ENCODE peak calls at places on chromosomes 11 and 22, in nine cellular contexts. One of them, this sample, is unnamed.

GRCh38 chr11:120137187-120137610 is 714 bp downstream of the TRIM29 start:
- DNase-seq in uterus: peak
- DNase-seq in NCI-H2171 treated with DMSO at 0.1 percent for 48 hours: no peak
- DNase-seq in activated CD4-positive, CD25-positive, alpha-beta regulatory T cell treated with anti-CD3 and anti-CD28 coated beads, Interleukin-2, amount 50 U/mL, for 72 hours: no peak
- DNase-seq in stimulated activated CD4-positive, alpha-beta T cell treated with anti-CD3 and anti-CD28 coated beads, Interleukin-2, amount 100 ng/mL, for 48 hours: no peak
- DNase-seq in iris pigment epithelial cell: no peak
- DNase-seq in activated effector memory CD4-positive, alpha-beta T cell treated with anti-CD3 and anti-CD28 coated beads, Interleukin-2, amount 50 U/mL, for 16 hours: peak
- DNase-seq in renal cortical epithelial cell: no peak
- DNase-seq in T-helper 22 cell: no peak
- DNase-seq in this sample: no peak

GRCh38 chr22:49349841-49350381 is 477.8 kb downstream of the BRD1 start:
- DNase-seq in uterus: peak
- DNase-seq in NCI-H2171 treated with DMSO at 0.1 percent for 48 hours: no peak
- DNase-seq in activated CD4-positive, CD25-positive, alpha-beta regulatory T cell treated with anti-CD3 and anti-CD28 coated beads, Interleukin-2, amount 50 U/mL, for 72 hours: no peak
- DNase-seq in stimulated activated CD4-positive, alpha-beta T cell treated with anti-CD3 and anti-CD28 coated beads, Interleukin-2, amount 100 ng/mL, for 48 hours: no peak
- DNase-seq in iris pigment epithelial cell: no peak
- DNase-seq in activated effector memory CD4-positive, alpha-beta T cell treated with anti-CD3 and anti-CD28 coated beads, Interleukin-2, amount 50 U/mL, for 16 hours: peak
- DNase-seq in renal cortical epithelial cell: no peak
- DNase-seq in T-helper 22 cell: no peak
- DNase-seq in this sample: no peak

GRCh38 chr11:16984229-16984628 is 30.0 kb downstream of the PLEKHA7 start:
- DNase-seq in uterus: no peak
- DNase-seq in NCI-H2171 treated with DMSO at 0.1 percent for 48 hours: no peak
- DNase-seq in activated CD4-positive, CD25-positive, alpha-beta regulatory T cell treated with anti-CD3 and anti-CD28 coated beads, Interleukin-2, amount 50 U/mL, for 72 hours: no peak
- DNase-seq in stimulated activated CD4-positive, alpha-beta T cell treated with anti-CD3 and anti-CD28 coated beads, Interleukin-2, amount 100 ng/mL, for 48 hours: no peak
- DNase-seq in iris pigment epithelial cell: no peak
- DNase-seq in activated effector memory CD4-positive, alpha-beta T cell treated with anti-CD3 and anti-CD28 coated beads, Interleukin-2, amount 50 U/mL, for 16 hours: no peak
- DNase-seq in renal cortical epithelial cell: no peak
- DNase-seq in T-helper 22 cell: no peak
- DNase-seq in this sample: no peak

GRCh38 chr22:21012446-21013407 is 2.2 kb upstream of the P2RX6 start:
- DNase-seq in uterus: no peak
- DNase-seq in NCI-H2171 treated with DMSO at 0.1 percent for 48 hours: peak
- DNase-seq in activated CD4-positive, CD25-positive, alpha-beta regulatory T cell treated with anti-CD3 and anti-CD28 coated beads, Interleukin-2, amount 50 U/mL, for 72 hours: no peak
- DNase-seq in stimulated activated CD4-positive, alpha-beta T cell treated with anti-CD3 and anti-CD28 coated beads, Interleukin-2, amount 100 ng/mL, for 48 hours: no peak
- DNase-seq in iris pigment epithelial cell: no peak
- DNase-seq in activated effector memory CD4-positive, alpha-beta T cell treated with anti-CD3 and anti-CD28 coated beads, Interleukin-2, amount 50 U/mL, for 16 hours: no peak
- DNase-seq in renal cortical epithelial cell: no peak
- DNase-seq in T-helper 22 cell: no peak
- DNase-seq in this sample: no peak

GRCh38 chr11:130999992-131000770 is 83.9 kb upstream of the SNX19 start:
- DNase-seq in uterus: no peak
- DNase-seq in NCI-H2171 treated with DMSO at 0.1 percent for 48 hours: no peak
- DNase-seq in activated CD4-positive, CD25-positive, alpha-beta regulatory T cell treated with anti-CD3 and anti-CD28 coated beads, Interleukin-2, amount 50 U/mL, for 72 hours: no peak
- DNase-seq in stimulated activated CD4-positive, alpha-beta T cell treated with anti-CD3 and anti-CD28 coated beads, Interleukin-2, amount 100 ng/mL, for 48 hours: no peak
- DNase-seq in iris pigment epithelial cell: peak
- DNase-seq in activated effector memory CD4-positive, alpha-beta T cell treated with anti-CD3 and anti-CD28 coated beads, Interleukin-2, amount 50 U/mL, for 16 hours: no peak
- DNase-seq in renal cortical epithelial cell: peak
- DNase-seq in T-helper 22 cell: no peak
- DNase-seq in this sample: peak

GRCh38 chr11:91243065-91243464 is 981.6 kb upstream of the FAT3 start:
- DNase-seq in uterus: no peak
- DNase-seq in NCI-H2171 treated with DMSO at 0.1 percent for 48 hours: no peak
- DNase-seq in activated CD4-positive, CD25-positive, alpha-beta regulatory T cell treated with anti-CD3 and anti-CD28 coated beads, Interleukin-2, amount 50 U/mL, for 72 hours: no peak
- DNase-seq in stimulated activated CD4-positive, alpha-beta T cell treated with anti-CD3 and anti-CD28 coated beads, Interleukin-2, amount 100 ng/mL, for 48 hours: no peak
- DNase-seq in iris pigment epithelial cell: peak
- DNase-seq in activated effector memory CD4-positive, alpha-beta T cell treated with anti-CD3 and anti-CD28 coated beads, Interleukin-2, amount 50 U/mL, for 16 hours: no peak
- DNase-seq in renal cortical epithelial cell: no peak
- DNase-seq in T-helper 22 cell: no peak
- DNase-seq in this sample: no peak

GRCh38 chr11:74721479-74721835 is 9.8 kb downstream of the CHRDL2 start:
- DNase-seq in uterus: peak
- DNase-seq in NCI-H2171 treated with DMSO at 0.1 percent for 48 hours: no peak
- DNase-seq in activated CD4-positive, CD25-positive, alpha-beta regulatory T cell treated with anti-CD3 and anti-CD28 coated beads, Interleukin-2, amount 50 U/mL, for 72 hours: no peak
- DNase-seq in stimulated activated CD4-positive, alpha-beta T cell treated with anti-CD3 and anti-CD28 coated beads, Interleukin-2, amount 100 ng/mL, for 48 hours: no peak
- DNase-seq in iris pigment epithelial cell: no peak
- DNase-seq in activated effector memory CD4-positive, alpha-beta T cell treated with anti-CD3 and anti-CD28 coated beads, Interleukin-2, amount 50 U/mL, for 16 hours: no peak
- DNase-seq in renal cortical epithelial cell: no peak
- DNase-seq in T-helper 22 cell: no peak
- DNase-seq in this sample: no peak

GRCh38 chr11:2803186-2804057 is 82.2 kb downstream of the CDKN1C start:
- DNase-seq in uterus: peak
- DNase-seq in NCI-H2171 treated with DMSO at 0.1 percent for 48 hours: no peak
- DNase-seq in activated CD4-positive, CD25-positive, alpha-beta regulatory T cell treated with anti-CD3 and anti-CD28 coated beads, Interleukin-2, amount 50 U/mL, for 72 hours: peak
- DNase-seq in stimulated activated CD4-positive, alpha-beta T cell treated with anti-CD3 and anti-CD28 coated beads, Interleukin-2, amount 100 ng/mL, for 48 hours: no peak
- DNase-seq in iris pigment epithelial cell: no peak
- DNase-seq in activated effector memory CD4-positive, alpha-beta T cell treated with anti-CD3 and anti-CD28 coated beads, Interleukin-2, amount 50 U/mL, for 16 hours: peak
- DNase-seq in renal cortical epithelial cell: no peak
- DNase-seq in T-helper 22 cell: no peak
- DNase-seq in this sample: peak

GRCh38 chr11:60785806-60786361 is 751 bp downstream of the MS4A10 start:
- DNase-seq in uterus: no peak
- DNase-seq in NCI-H2171 treated with DMSO at 0.1 percent for 48 hours: peak
- DNase-seq in activated CD4-positive, CD25-positive, alpha-beta regulatory T cell treated with anti-CD3 and anti-CD28 coated beads, Interleukin-2, amount 50 U/mL, for 72 hours: no peak
- DNase-seq in stimulated activated CD4-positive, alpha-beta T cell treated with anti-CD3 and anti-CD28 coated beads, Interleukin-2, amount 100 ng/mL, for 48 hours: no peak
- DNase-seq in iris pigment epithelial cell: peak
- DNase-seq in activated effector memory CD4-positive, alpha-beta T cell treated with anti-CD3 and anti-CD28 coated beads, Interleukin-2, amount 50 U/mL, for 16 hours: no peak
- DNase-seq in renal cortical epithelial cell: peak
- DNase-seq in T-helper 22 cell: no peak
- DNase-seq in this sample: no peak

GRCh38 chr11:29159552-29160465 is 857.0 kb downstream of the KCNA4 start:
- DNase-seq in uterus: no peak
- DNase-seq in NCI-H2171 treated with DMSO at 0.1 percent for 48 hours: peak
- DNase-seq in activated CD4-positive, CD25-positive, alpha-beta regulatory T cell treated with anti-CD3 and anti-CD28 coated beads, Interleukin-2, amount 50 U/mL, for 72 hours: no peak
- DNase-seq in stimulated activated CD4-positive, alpha-beta T cell treated with anti-CD3 and anti-CD28 coated beads, Interleukin-2, amount 100 ng/mL, for 48 hours: no peak
- DNase-seq in iris pigment epithelial cell: peak
- DNase-seq in activated effector memory CD4-positive, alpha-beta T cell treated with anti-CD3 and anti-CD28 coated beads, Interleukin-2, amount 50 U/mL, for 16 hours: no peak
- DNase-seq in renal cortical epithelial cell: peak
- DNase-seq in T-helper 22 cell: no peak
- DNase-seq in this sample: peak

GRCh38 chr11:120302001-120302805 is 22.9 kb upstream of the TLCD5 start:
- DNase-seq in uterus: no peak
- DNase-seq in NCI-H2171 treated with DMSO at 0.1 percent for 48 hours: no peak
- DNase-seq in activated CD4-positive, CD25-positive, alpha-beta regulatory T cell treated with anti-CD3 and anti-CD28 coated beads, Interleukin-2, amount 50 U/mL, for 72 hours: no peak
- DNase-seq in stimulated activated CD4-positive, alpha-beta T cell treated with anti-CD3 and anti-CD28 coated beads, Interleukin-2, amount 100 ng/mL, for 48 hours: no peak
- DNase-seq in iris pigment epithelial cell: no peak
- DNase-seq in activated effector memory CD4-positive, alpha-beta T cell treated with anti-CD3 and anti-CD28 coated beads, Interleukin-2, amount 50 U/mL, for 16 hours: no peak
- DNase-seq in renal cortical epithelial cell: peak
- DNase-seq in T-helper 22 cell: no peak
- DNase-seq in this sample: peak

GRCh38 chr22:39153220-39153860 is 860 bp upstream of the CBX7 start:
- DNase-seq in uterus: no peak
- DNase-seq in NCI-H2171 treated with DMSO at 0.1 percent for 48 hours: no peak
- DNase-seq in activated CD4-positive, CD25-positive, alpha-beta regulatory T cell treated with anti-CD3 and anti-CD28 coated beads, Interleukin-2, amount 50 U/mL, for 72 hours: no peak
- DNase-seq in stimulated activated CD4-positive, alpha-beta T cell treated with anti-CD3 and anti-CD28 coated beads, Interleukin-2, amount 100 ng/mL, for 48 hours: no peak
- DNase-seq in iris pigment epithelial cell: no peak
- DNase-seq in activated effector memory CD4-positive, alpha-beta T cell treated with anti-CD3 and anti-CD28 coated beads, Interleukin-2, amount 50 U/mL, for 16 hours: peak
- DNase-seq in renal cortical epithelial cell: no peak
- DNase-seq in T-helper 22 cell: no peak
- DNase-seq in this sample: no peak

This sample was measured in bronchial epithelial cell.